ENCODE peak calls at places on chromosomes 3 and 15, in five cellular contexts. M is cardiac muscle cell, E is Panc1, A is SJSA1, L is GM03348. F is an unnamed sample.

GRCh38 chr3:141289228-141289772 is 57.7 kb downstream of the PXYLP1 start:
- DNase-seq in L (no peak), M (no peak), E (no peak), A (no peak), F (no peak)

GRCh38 chr15:40364259-40364658 is 6.2 kb downstream of the DISP2 start:
- DNase-seq in L (no peak), A (no peak), E (no peak), M (no peak), F (peak)

GRCh38 chr3:127067116-127067910 is 84.4 kb downstream of the PLXNA1 start:
- DNase-seq in L (no peak), M (no peak), E (no peak), A (no peak), F (no peak)

GRCh38 chr3:11915621-11916417 is 69.1 kb upstream of the TAMM41 start:
- DNase-seq in A (no peak), L (no peak), E (no peak), M (no peak), F (no peak)

GRCh38 chr3:120202363-120202762 is 82.7 kb downstream of the GPR156 start:
- DNase-seq in E (no peak), L (no peak), A (no peak), M (peak), F (no peak)

GRCh38 chr3:112327371-112327951 is 5.5 kb upstream of the CD200 start:
- DNase-seq in L (peak), E (no peak), M (peak), A (peak), F (peak)

GRCh38 chr3:122572940-122573412 is 4.5 kb upstream of the PARP15 start:
- DNase-seq in L (no peak), A (peak), M (peak), E (no peak), F (peak)

GRCh38 chr15:46277994-46278885 is 643.4 kb downstream of the SQOR start:
- DNase-seq in L (no peak), M (no peak), E (no peak), A (no peak), F (no peak)

GRCh38 chr3:79844176-79844575 is 76.4 kb upstream of the ROBO1 start:
- DNase-seq in M (no peak), E (no peak), L (no peak), A (no peak), F (no peak)

GRCh38 chr3:153574445-153574844 is 412.4 kb downstream of the RAP2B start:
- DNase-seq in A (no peak), M (peak), L (no peak), E (no peak), F (no peak)

GRCh38 chr15:31353931-31354330 is 27.3 kb downstream of the KLF13 start:
- DNase-seq in M (peak), E (no peak), L (peak), A (no peak), F (no peak)

GRCh38 chr3:149494759-149495580 is 20.5 kb downstream of the TM4SF4 start:
- DNase-seq in A (no peak), E (no peak), M (no peak), L (peak), F (no peak)

GRCh38 chr3:150887031-150887430 is 18.2 kb downstream of the MINDY4B start:
- DNase-seq in L (no peak), E (no peak), M (peak), A (no peak), F (no peak)

GRCh38 chr3:45981321-45982038 is 14.1 kb downstream of the FYCO1 start:
- DNase-seq in L (no peak), M (peak), A (no peak), E (no peak), F (no peak)

GRCh38 chr3:152257246-152258074 is 11.3 kb upstream of the MBNL1 start:
- DNase-seq in A (no peak), L (no peak), M (no peak), E (no peak), F (no peak)

GRCh38 chr15:39597751-39598185 is 16.9 kb downstream of the THBS1 start:
- DNase-seq in A (peak), M (peak), E (no peak), L (no peak), F (no peak)

GRCh38 chr3:60742606-60743145 is 508.6 kb downstream of the FHIT start:
- DNase-seq in E (no peak), M (peak), A (peak), L (peak), F (peak)

GRCh38 chr15:69755571-69756310 is 303.1 kb downstream of the RPLP1 start:
- DNase-seq in M (peak), L (no peak), A (peak), E (no peak), F (no peak)

GRCh38 chr3:142366434-142366833 is 81.4 kb downstream of the XRN1 start:
- DNase-seq in A (no peak), L (no peak), E (no peak), M (peak), F (no peak)

GRCh38 chr15:78148392-78149067 is 632 bp upstream of the IDH3A start:
- DNase-seq in E (no peak), L (no peak), A (no peak), M (peak), F (no peak)

GRCh38 chr15:96270581-96271172 is 59.8 kb upstream of the NR2F2 start:
- DNase-seq in M (peak), E (no peak), L (no peak), A (peak), F (no peak)

GRCh38 chr3:151003024-151003771 is 30.7 kb upstream of the CLRN1 start:
- DNase-seq in A (peak), M (no peak), E (peak), L (no peak), F (peak)

GRCh38 chr3:107543666-107544065 is 20.9 kb downstream of the BBX start:
- DNase-seq in A (no peak), M (peak), L (no peak), E (no peak), F (no peak)

GRCh38 chr3:23496165-23496564 is 293.0 kb downstream of the UBE2E2 start:
- DNase-seq in L (no peak), E (no peak), M (no peak), A (no peak), F (no peak)

GRCh38 chr3:73516656-73517055 is 108.1 kb downstream of the PDZRN3 start:
- DNase-seq in A (no peak), L (no peak), M (no peak), E (no peak), F (no peak)

GRCh38 chr3:16147226-16147625 is 27.3 kb upstream of the GALNT15 start:
- DNase-seq in A (no peak), E (no peak), L (peak), M (peak), F (no peak)

GRCh38 chr3:46675843-46676567 is 17.5 kb downstream of the ALS2CL start:
- DNase-seq in L (peak), M (no peak), E (no peak), A (no peak), F (peak)

GRCh38 chr3:104711435-104711834 is 655.3 kb upstream of the ALCAM start:
- DNase-seq in M (no peak), E (no peak), L (no peak), A (no peak), F (no peak)

F was measured in H54.